ENCODE peak calls at places on chromosomes 4 and X, in five cellular contexts. Y is GM23248, Z is lower lobe of right lung, M is upper lobe of right lung, R is lung. G is an unnamed sample.

GRCh38 chr4:17492876-17493275 is 19.0 kb downstream of the QDPR start:
- DNase-seq in Y (no peak), Z (no peak), M (no peak), R (no peak), G (no peak)

GRCh38 chr4:189293459-189293858 is 647.2 kb upstream of the FRG1 start:
- DNase-seq in Y (no peak), Z (no peak), M (no peak), R (no peak), G (peak)

GRCh38 chr4:170772429-170772828 is 682.7 kb upstream of the AADAT start:
- DNase-seq in Y (no peak), Z (no peak), M (no peak), R (no peak), G (no peak)

GRCh38 chr4:141807501-141807900 is 171.1 kb downstream of the IL15 start:
- DNase-seq in Y (peak), Z (no peak), M (no peak), R (no peak), G (no peak)

GRCh38 chrX:119648421-119648775 is 42.2 kb upstream of the NKRF start:
- DNase-seq in Y (no peak), Z (no peak), M (no peak), R (no peak), G (no peak)

GRCh38 chrX:68487924-68488323 is 10.9 kb upstream of the YIPF6 start:
- DNase-seq in Y (no peak), Z (no peak), M (no peak), R (no peak), G (no peak)

GRCh38 chrX:136158685-136159084 is 11.4 kb downstream of the FHL1 start:
- DNase-seq in Y (no peak), Z (no peak), M (no peak), R (no peak), G (no peak)

GRCh38 chr4:38904090-38904666 is 36.6 kb downstream of the FAM114A1 start:
- DNase-seq in Y (no peak), Z (no peak), M (no peak), R (no peak), G (no peak)

GRCh38 chr4:77586953-77587383 is 18.7 kb upstream of the CXCL13 start:
- DNase-seq in Y (peak), Z (no peak), M (no peak), R (no peak), G (peak)

GRCh38 chrX:38959736-38960534 is 158.7 kb downstream of the MID1IP1 start:
- DNase-seq in Y (no peak), Z (no peak), M (no peak), R (no peak), G (no peak)

GRCh38 chr4:4971796-4972195 is 47.5 kb downstream of the CYTL1 start:
- DNase-seq in Y (no peak), Z (no peak), M (no peak), R (no peak), G (no peak)

GRCh38 chr4:79413486-79413885 is 5.5 kb upstream of the GK2 start:
- DNase-seq in Y (no peak), Z (no peak), M (no peak), R (no peak), G (no peak)

GRCh38 chr4:125591290-125591689 is 276.5 kb downstream of the FAT4 start:
- DNase-seq in Y (no peak), Z (no peak), M (no peak), R (no peak), G (no peak)

GRCh38 chr4:139988863-139989765 is 164.9 kb downstream of the MAML3 start:
- DNase-seq in Y (peak), Z (no peak), M (no peak), R (no peak), G (peak)

GRCh38 chr4:147772459-147772969 is 40.6 kb downstream of the ARHGAP10 start:
- DNase-seq in Y (peak), Z (no peak), M (no peak), R (no peak), G (no peak)

GRCh38 chr4:40763228-40763716 is 13.5 kb downstream of the NSUN7 start:
- DNase-seq in Y (peak), Z (no peak), M (no peak), R (no peak), G (no peak)

GRCh38 chr4:78032446-78032845 is 24.7 kb upstream of the FRAS1 start:
- DNase-seq in Y (no peak), Z (no peak), M (no peak), R (no peak), G (no peak)

GRCh38 chr4:142519342-142519741 is 326.8 kb downstream of the INPP4B start:
- DNase-seq in Y (no peak), Z (no peak), M (no peak), R (no peak), G (no peak)

GRCh38 chr4:3045500-3045850 is 28.9 kb downstream of the HTT-AS start:
- DNase-seq in Y (peak), Z (peak), M (peak), R (peak), G (no peak)

GRCh38 chr4:73068496-73069337 is 799 bp downstream of the COX18 start:
- DNase-seq in Y (peak), Z (no peak), M (no peak), R (no peak), G (no peak)

GRCh38 chrX:133412665-133413064 is 2.6 kb downstream of the GPC4 start:
- DNase-seq in Y (no peak), Z (no peak), M (no peak), R (no peak), G (no peak)

GRCh38 chr4:52106701-52107100 is 55.6 kb downstream of the SPATA18 start:
- DNase-seq in Y (peak), Z (no peak), M (no peak), R (no peak), G (no peak)

GRCh38 chrX:55907968-55908607 is 190.5 kb downstream of the RRAGB start:
- DNase-seq in Y (peak), Z (peak), M (peak), R (peak), G (no peak)

GRCh38 chrX:72245461-72246089 is 6.7 kb upstream of the ERCC6L start:
- DNase-seq in Y (peak), Z (peak), M (no peak), R (peak), G (no peak)

GRCh38 chrX:19535481-19535880 is 20.2 kb upstream of the MAP3K15 start:
- DNase-seq in Y (peak), Z (no peak), M (no peak), R (no peak), G (no peak)

GRCh38 chrX:13373807-13374187 is 53.9 kb upstream of the ATXN3L start:
- DNase-seq in Y (peak), Z (no peak), M (no peak), R (no peak), G (no peak)

GRCh38 chr4:143559757-143560147 is 46.2 kb downstream of the SMARCA5 start:
- DNase-seq in Y (peak), Z (no peak), M (no peak), R (no peak), G (no peak)

GRCh38 chr4:112145820-112146813 is 863 bp downstream of the FAM241A start:
- DNase-seq in Y (peak), Z (peak), M (peak), R (peak), G (no peak)

GRCh38 chr4:23884731-23885130 is 5.1 kb downstream of the PPARGC1A start:
- DNase-seq in Y (no peak), Z (no peak), M (no peak), R (no peak), G (no peak)

GRCh38 chrX:38803286-38803608 is 2.0 kb downstream of the MID1IP1 start:
- DNase-seq in Y (no peak), Z (no peak), M (no peak), R (no peak), G (no peak)

GRCh38 chr4:128354205-128354821 is 66.7 kb upstream of the PGRMC2 start:
- DNase-seq in Y (peak), Z (no peak), M (no peak), R (peak), G (no peak)

GRCh38 chrX:18075603-18076002 is 145.1 kb downstream of the BEND2 start:
- DNase-seq in Y (no peak), Z (no peak), M (no peak), R (no peak), G (no peak)

GRCh38 chr4:3044812-3045499 is 29.4 kb downstream of the HTT-AS start:
- DNase-seq in Y (no peak), Z (no peak), M (no peak), R (no peak), G (no peak)

GRCh38 chrX:154652311-154653047 is 900 bp downstream of the CTAG2 start:
- DNase-seq in Y (no peak), Z (no peak), M (no peak), R (no peak), G (no peak)

GRCh38 chrX:1873671-1874070 is 258.8 kb downstream of the ASMT start:
- DNase-seq in Y (no peak), Z (no peak), M (no peak), R (no peak), G (no peak)

GRCh38 chrX:5733483-5733882 is 495.2 kb downstream of the NLGN4X start:
- DNase-seq in Y (no peak), Z (no peak), M (no peak), R (no peak), G (no peak)

GRCh38 chrX:87518504-87518903 is 902 bp downstream of the KLHL4 start:
- DNase-seq in Y (peak), Z (no peak), M (no peak), R (no peak), G (no peak)
- H3K27ac ChIP-seq in Y (no peak), Z (no peak), M (no peak), R (no peak), G (no peak)

GRCh38 chr4:33184684-33185083 is 2464.5 kb downstream of the PCDH7 start:
- DNase-seq in Y (no peak), Z (no peak), M (no peak), R (no peak), G (no peak)

GRCh38 chr4:33188733-33189132 is 2468.6 kb downstream of the PCDH7 start:
- DNase-seq in Y (no peak), Z (no peak), M (no peak), R (no peak), G (no peak)

GRCh38 chr4:33189169-33189568 is 2469.0 kb downstream of the PCDH7 start:
- DNase-seq in Y (no peak), Z (no peak), M (no peak), R (no peak), G (no peak)

GRCh38 chr4:33187035-33187434 is 2466.9 kb downstream of the PCDH7 start:
- DNase-seq in Y (no peak), Z (no peak), M (no peak), R (no peak), G (no peak)
- H3K27ac ChIP-seq in Y (no peak), Z (no peak), M (no peak), R (no peak), G (no peak)

GRCh38 chr4:75637176-75637575 is 6.8 kb upstream of the CDKL2 start:
- DNase-seq in Y (peak), Z (no peak), M (no peak), R (no peak), G (no peak)
- H3K27ac ChIP-seq in Y (no peak), Z (no peak), M (no peak), R (no peak), G (no peak)

DNA sequence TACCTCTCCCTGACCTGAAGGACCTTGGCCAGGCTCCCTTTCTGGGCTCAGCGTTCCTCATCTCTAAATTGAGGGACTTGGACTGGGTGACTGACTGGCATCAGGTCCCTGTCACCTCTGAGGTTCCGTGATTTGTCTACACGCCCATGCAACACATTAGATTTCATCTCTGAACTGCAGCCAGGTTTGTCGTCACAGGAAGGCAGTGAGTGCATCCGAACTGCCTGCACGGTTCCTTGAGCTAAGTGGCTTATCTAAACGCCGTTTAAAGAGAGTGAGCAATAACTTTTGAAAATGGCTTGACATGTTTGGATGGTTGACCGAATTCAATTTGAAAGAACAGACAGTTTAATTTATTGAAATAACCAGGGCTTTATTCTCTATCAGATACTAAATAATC is 70.1 kb downstream of the PCYT1B start:
- DNase-seq in Y (no peak), Z (no peak), M (no peak), R (no peak), G (no peak)
- H3K27ac ChIP-seq in Y (no peak), Z (no peak), M (no peak), R (no peak), G (no peak)

GRCh38 chr4:10023806-10024205 is 2.5 kb upstream of the SLC2A9 start:
- DNase-seq in Y (peak), Z (no peak), M (no peak), R (no peak), G (no peak)

GRCh38 chr4:10025230-10025806 is 4.0 kb upstream of the SLC2A9 start:
- DNase-seq in Y (no peak), Z (no peak), M (no peak), R (no peak), G (no peak)

GRCh38 chr4:10023050-10023419 is 1.7 kb upstream of the SLC2A9 start:
- DNase-seq in Y (no peak), Z (no peak), M (no peak), R (no peak), G (no peak)

GRCh38 chr4:10022346-10023049 is 1.2 kb upstream of the SLC2A9 start:
- DNase-seq in Y (no peak), Z (no peak), M (no peak), R (no peak), G (no peak)

GRCh38 chr4:10024303-10024702 is 3.0 kb upstream of the SLC2A9 start:
- DNase-seq in Y (no peak), Z (no peak), M (no peak), R (no peak), G (no peak)
- H3K27ac ChIP-seq in Y (no peak), Z (peak), M (no peak), R (no peak), G (peak)

DNA sequence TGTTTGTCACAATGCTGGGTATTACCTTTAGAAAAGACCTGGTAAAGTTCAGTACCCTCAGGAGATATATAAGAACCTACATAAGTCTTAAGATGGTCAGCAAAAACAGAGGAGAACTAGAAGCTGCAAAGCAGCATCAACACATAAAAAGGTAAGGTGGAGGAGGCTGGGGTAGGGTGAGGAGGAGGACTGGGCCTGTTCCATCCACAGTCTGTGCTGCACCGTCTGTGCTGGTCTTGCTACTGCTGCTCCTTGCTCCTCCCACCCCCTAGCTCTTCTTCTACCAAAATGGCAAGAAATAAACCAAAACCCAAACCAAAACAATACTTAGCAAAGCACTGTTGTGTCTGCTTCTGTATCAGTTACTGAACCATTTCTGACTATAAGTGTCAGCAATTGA is 102.2 kb downstream of the CDS1 start:
- DNase-seq in Y (no peak), Z (no peak), M (no peak), R (no peak), G (no peak)
- H3K27ac ChIP-seq in Y (no peak), Z (no peak), M (no peak), R (no peak), G (no peak)

DNA sequence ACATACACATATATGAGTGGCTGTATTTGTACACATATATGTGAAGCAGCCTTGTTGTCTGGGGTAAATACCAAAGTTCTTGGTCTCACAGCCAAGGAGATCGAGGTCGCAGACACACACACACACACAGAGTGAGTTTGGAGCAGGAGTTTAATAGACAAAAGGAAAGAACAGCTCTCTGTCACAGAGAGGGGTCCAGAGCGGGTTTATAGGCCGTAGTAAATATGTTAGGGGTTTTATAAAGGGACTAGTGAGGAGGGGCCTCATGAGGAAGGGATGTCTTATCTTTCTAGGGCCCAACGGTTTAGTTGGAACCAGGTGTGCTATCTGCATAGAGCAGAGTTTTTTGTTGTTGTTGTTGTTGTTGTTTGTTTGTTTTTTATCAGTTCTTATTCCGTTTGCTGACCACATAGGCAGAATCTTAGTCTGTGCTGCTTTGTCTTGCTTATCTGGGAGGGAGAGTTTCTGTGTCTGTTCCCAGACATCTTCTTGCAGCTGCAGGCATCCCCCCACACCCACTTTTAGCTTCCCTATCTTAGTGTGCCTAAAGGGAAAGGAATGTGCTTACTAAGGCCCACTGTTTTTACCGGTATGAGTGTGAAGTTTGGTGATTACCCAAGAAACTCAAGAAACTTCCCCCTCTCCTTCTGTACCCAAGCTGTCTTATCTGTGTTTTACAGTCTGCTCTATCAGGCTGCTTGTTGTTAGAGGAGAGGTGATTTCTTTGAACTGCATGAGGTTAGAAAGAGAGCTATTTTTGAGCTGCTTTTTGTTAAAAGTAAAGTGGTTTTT is 91.9 kb downstream of the TENT5D start:
- DNase-seq in Y (peak), Z (no peak), M (no peak), R (no peak), G (no peak)
- H3K27ac ChIP-seq in Y (no peak), Z (no peak), M (no peak), R (no peak), G (no peak)

DNA sequence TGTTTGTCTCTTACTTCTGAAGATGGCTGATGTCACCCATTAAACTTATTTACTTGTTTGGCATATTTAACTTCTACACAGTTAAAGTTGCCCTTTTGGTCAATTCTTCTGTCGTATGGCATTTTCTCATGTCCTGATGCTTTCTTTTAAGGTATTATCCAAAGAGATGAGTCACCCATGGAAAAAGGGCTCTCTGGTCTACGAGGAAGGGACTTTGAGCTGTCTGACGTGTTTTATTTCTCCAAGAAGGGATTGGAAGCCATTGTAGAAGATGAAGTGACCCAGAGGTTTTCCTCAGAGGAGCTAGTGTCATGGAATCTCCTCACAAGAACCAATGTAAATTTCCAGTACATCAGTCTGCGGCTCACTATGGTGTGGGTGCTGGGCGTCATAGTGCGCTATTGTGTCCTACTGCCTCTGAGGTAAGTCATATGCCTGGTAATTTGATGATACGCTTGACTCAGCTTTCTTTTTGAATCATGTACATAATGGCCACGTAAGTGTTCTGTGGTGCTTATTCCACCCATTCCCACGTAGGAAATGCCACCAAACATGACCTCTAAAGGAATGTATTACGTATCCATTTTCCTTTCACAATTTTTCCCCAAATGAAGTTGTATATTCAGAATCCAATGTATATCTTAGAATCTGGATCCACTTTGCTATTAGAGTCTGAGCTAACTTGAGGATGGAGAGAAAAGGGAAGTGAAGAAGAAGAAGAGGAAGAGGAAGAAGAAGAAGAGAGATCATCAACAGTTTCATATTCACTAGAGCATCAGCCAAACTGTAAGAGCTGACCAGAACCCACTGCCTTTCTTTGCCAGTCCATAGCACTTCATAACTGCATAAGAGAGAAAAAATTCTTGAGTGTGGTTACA is 45.7 kb downstream of the GPAT3 start:
- DNase-seq in Y (no peak), Z (no peak), M (no peak), R (no peak), G (no peak)
- H3K27ac ChIP-seq in Y (no peak), Z (no peak), M (no peak), R (no peak), G (no peak)

G was measured in epithelial cell of prostate.